ENCODE peak calls at places on chromosomes 7 and 10, in five cellular contexts. One of them, this sample, is unnamed. For H3K4me1, the result is how much of the 10 kb centered on the place peaks cover.

GRCh38 chr7:50640256-50640655 is 75.1 kb upstream of the DDC start:
- DNase-seq in HCT116: no peak
- DNase-seq in K562: no peak
- DNase-seq in SK-N-SH: no peak
- DNase-seq in HepG2: no peak
- DNase-seq in this sample: no peak

GRCh38 chr7:2524808-2525140 is 5.2 kb downstream of the LFNG start:
- DNase-seq in HCT116: no peak
- DNase-seq in K562: no peak
- DNase-seq in SK-N-SH: no peak
- DNase-seq in HepG2: no peak
- DNase-seq in this sample: no peak

GRCh38 chr7:36468361-36469140 is 78.9 kb downstream of the ANLN start:
- DNase-seq in HCT116: no peak
- DNase-seq in K562: no peak
- DNase-seq in SK-N-SH: no peak
- DNase-seq in HepG2: no peak
- DNase-seq in this sample: no peak

GRCh38 chr7:5831196-5831595 is 49.4 kb upstream of the OCM start:
- DNase-seq in HCT116: no peak
- DNase-seq in K562: no peak
- DNase-seq in SK-N-SH: no peak
- DNase-seq in HepG2: no peak
- DNase-seq in this sample: no peak

GRCh38 chr7:102933763-102934162 is 21.0 kb downstream of the LRRC17 start:
- DNase-seq in HCT116: no peak
- DNase-seq in K562: no peak
- DNase-seq in SK-N-SH: peak
- DNase-seq in HepG2: no peak
- DNase-seq in this sample: no peak

GRCh38 chr10:78435484-78436222 is 402.0 kb downstream of the RPS24 start:
- DNase-seq in HCT116: no peak
- DNase-seq in K562: no peak
- DNase-seq in SK-N-SH: peak
- DNase-seq in HepG2: no peak
- DNase-seq in this sample: peak

GRCh38 chr10:72574636-72575035 is 51.2 kb downstream of the MICU1 start:
- DNase-seq in HCT116: no peak
- DNase-seq in K562: no peak
- DNase-seq in SK-N-SH: no peak
- DNase-seq in HepG2: no peak
- DNase-seq in this sample: no peak

GRCh38 chr10:61902448-61903183 is 1.1 kb downstream of the ARID5B start:
- DNase-seq in HCT116: peak
- DNase-seq in K562: peak
- DNase-seq in SK-N-SH: peak
- DNase-seq in HepG2: peak
- DNase-seq in this sample: peak

GRCh38 chr7:76231583-76231982 is 29.9 kb downstream of the SRRM3 start:
- DNase-seq in HCT116: no peak
- DNase-seq in K562: peak
- DNase-seq in SK-N-SH: no peak
- DNase-seq in HepG2: no peak
- DNase-seq in this sample: no peak

GRCh38 chr7:117672433-117672832 is 192.6 kb downstream of the CFTR start:
- DNase-seq in HCT116: no peak
- DNase-seq in K562: no peak
- DNase-seq in SK-N-SH: no peak
- DNase-seq in HepG2: no peak
- DNase-seq in this sample: no peak

GRCh38 chr7:55965805-55966421 is 1.5 kb downstream of the NIPSNAP2 start:
- DNase-seq in HCT116: no peak
- DNase-seq in K562: no peak
- DNase-seq in SK-N-SH: no peak
- DNase-seq in HepG2: peak
- DNase-seq in this sample: no peak

GRCh38 chr10:100232101-100232500 is 2.7 kb upstream of the CHUK start:
- DNase-seq in HCT116: no peak
- DNase-seq in K562: no peak
- DNase-seq in SK-N-SH: no peak
- DNase-seq in HepG2: no peak
- DNase-seq in this sample: no peak

GRCh38 chr7:22117222-22117621 is 171.5 kb upstream of the CDCA7L start:
- DNase-seq in HCT116: no peak
- DNase-seq in K562: no peak
- DNase-seq in SK-N-SH: no peak
- DNase-seq in HepG2: no peak
- DNase-seq in this sample: no peak

GRCh38 chr7:157297071-157297638 is 39.6 kb upstream of the DNAJB6 start:
- DNase-seq in HCT116: no peak
- DNase-seq in K562: no peak
- DNase-seq in SK-N-SH: peak
- DNase-seq in HepG2: no peak
- DNase-seq in this sample: no peak

GRCh38 chr10:15801641-15802040 is 58.7 kb downstream of the MINDY3 start:
- DNase-seq in HCT116: no peak
- DNase-seq in K562: no peak
- DNase-seq in SK-N-SH: no peak
- DNase-seq in HepG2: no peak
- DNase-seq in this sample: no peak

GRCh38 chr10:119368581-119368980 is 161.2 kb downstream of the GRK5 start:
- DNase-seq in HCT116: no peak
- DNase-seq in K562: no peak
- DNase-seq in SK-N-SH: no peak
- DNase-seq in HepG2: no peak
- DNase-seq in this sample: no peak
- H3K4me1 ChIP-seq in HCT116: under half
- H3K4me1 ChIP-seq in K562: under half
- H3K4me1 ChIP-seq in SK-N-SH: under half
- H3K4me1 ChIP-seq in HepG2: under half
- H3K4me1 ChIP-seq in this sample: under half

GRCh38 chr7:159229683-159230475 is 85.2 kb upstream of the VIPR2 start:
- DNase-seq in HCT116: no peak
- DNase-seq in K562: no peak
- DNase-seq in SK-N-SH: no peak
- DNase-seq in HepG2: peak
- DNase-seq in this sample: no peak

GRCh38 chr7:159231017-159231416 is 86.3 kb upstream of the VIPR2 start:
- DNase-seq in HCT116: no peak
- DNase-seq in K562: peak
- DNase-seq in SK-N-SH: no peak
- DNase-seq in HepG2: no peak
- DNase-seq in this sample: no peak

GRCh38 chr7:159226303-159226702 is 81.6 kb upstream of the VIPR2 start:
- DNase-seq in HCT116: no peak
- DNase-seq in K562: no peak
- DNase-seq in SK-N-SH: peak
- DNase-seq in HepG2: no peak
- DNase-seq in this sample: no peak

GRCh38 chr7:159227433-159227832 is 82.8 kb upstream of the VIPR2 start:
- DNase-seq in HCT116: no peak
- DNase-seq in K562: no peak
- DNase-seq in SK-N-SH: no peak
- DNase-seq in HepG2: no peak
- DNase-seq in this sample: no peak
- H3K9ac ChIP-seq in HCT116: no peak
- H3K9ac ChIP-seq in K562: no peak
- H3K9ac ChIP-seq in SK-N-SH: no peak
- H3K9ac ChIP-seq in HepG2: no peak
- H3K9ac ChIP-seq in this sample: no peak

GRCh38 chr10:4051011-4051407 is 266.0 kb upstream of the KLF6 start:
- DNase-seq in HCT116: no peak
- DNase-seq in K562: peak
- DNase-seq in SK-N-SH: no peak
- DNase-seq in HepG2: no peak
- DNase-seq in this sample: peak
- TF ChIP-seq POLR2AphosphoS5 in HCT116: no peak
- TF ChIP-seq POLR2AphosphoS5 in K562: no peak
- TF ChIP-seq POLR2AphosphoS5 in SK-N-SH: no peak
- TF ChIP-seq POLR2AphosphoS5 in HepG2: no peak
- TF ChIP-seq POLR2AphosphoS5 in this sample: no peak

GRCh38 chr10:4648968-4649367 is 177.0 kb upstream of the AKR1E2 start:
- DNase-seq in HCT116: no peak
- DNase-seq in K562: no peak
- DNase-seq in SK-N-SH: no peak
- DNase-seq in HepG2: no peak
- DNase-seq in this sample: no peak
- H3K4me1 ChIP-seq in HCT116: under half
- H3K4me1 ChIP-seq in K562: under half
- H3K4me1 ChIP-seq in SK-N-SH: under half
- H3K4me1 ChIP-seq in HepG2: under half
- H3K4me1 ChIP-seq in this sample: under half

DNA sequence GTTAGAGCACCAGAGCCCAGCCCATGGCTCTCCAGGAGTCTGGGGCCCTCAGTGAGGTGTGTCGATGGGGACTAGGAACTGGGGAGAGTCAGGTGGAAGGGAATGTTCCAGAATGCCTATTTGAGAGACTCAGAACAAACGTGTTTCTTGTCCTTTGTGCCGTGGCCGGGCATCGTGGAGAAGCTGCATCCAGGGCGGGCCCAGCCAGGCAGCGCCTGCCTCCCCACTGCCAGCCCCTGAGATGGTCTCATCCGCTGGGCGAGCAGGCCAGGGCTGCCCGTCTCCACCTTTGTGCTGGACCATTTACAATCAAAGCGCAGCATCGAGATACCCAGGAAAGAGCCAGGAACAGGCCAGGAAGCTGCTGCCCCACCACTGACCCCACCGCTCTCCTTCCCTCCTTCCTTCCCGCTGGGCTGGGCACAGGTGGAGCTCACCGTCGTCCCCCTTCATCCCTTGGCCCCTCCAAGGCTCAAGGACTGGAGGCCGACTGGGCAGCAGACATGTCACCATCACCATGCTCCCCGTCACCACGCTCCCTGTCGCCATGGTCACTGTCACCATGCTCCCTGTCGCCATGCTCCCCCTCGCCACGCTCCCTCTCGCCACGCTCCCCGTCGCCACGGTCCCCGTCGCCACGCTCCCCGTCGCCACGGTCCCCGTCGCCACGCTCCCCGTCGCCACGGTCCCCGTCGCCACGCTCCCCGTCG is 71.1 kb upstream of the ADGRA1 start:
- DNase-seq in HCT116: no peak
- DNase-seq in K562: no peak
- DNase-seq in SK-N-SH: no peak
- DNase-seq in HepG2: no peak
- DNase-seq in this sample: no peak
- H3K9ac ChIP-seq in HCT116: no peak
- H3K9ac ChIP-seq in K562: no peak
- H3K9ac ChIP-seq in SK-N-SH: no peak
- H3K9ac ChIP-seq in HepG2: no peak
- H3K9ac ChIP-seq in this sample: no peak

GRCh38 chr10:122249991-122250750 is 20.9 kb upstream of the BTBD16 start:
- DNase-seq in HCT116: no peak
- DNase-seq in K562: no peak
- DNase-seq in SK-N-SH: no peak
- DNase-seq in HepG2: no peak
- DNase-seq in this sample: no peak

GRCh38 chr10:122254831-122255230 is 16.3 kb upstream of the BTBD16 start:
- DNase-seq in HCT116: no peak
- DNase-seq in K562: no peak
- DNase-seq in SK-N-SH: no peak
- DNase-seq in HepG2: no peak
- DNase-seq in this sample: no peak

GRCh38 chr10:122251459-122252255 is 19.4 kb upstream of the BTBD16 start:
- DNase-seq in HCT116: no peak
- DNase-seq in K562: no peak
- DNase-seq in SK-N-SH: no peak
- DNase-seq in HepG2: no peak
- DNase-seq in this sample: no peak

GRCh38 chr10:122253605-122254004 is 17.5 kb upstream of the BTBD16 start:
- DNase-seq in HCT116: no peak
- DNase-seq in K562: no peak
- DNase-seq in SK-N-SH: no peak
- DNase-seq in HepG2: no peak
- DNase-seq in this sample: no peak

DNA sequence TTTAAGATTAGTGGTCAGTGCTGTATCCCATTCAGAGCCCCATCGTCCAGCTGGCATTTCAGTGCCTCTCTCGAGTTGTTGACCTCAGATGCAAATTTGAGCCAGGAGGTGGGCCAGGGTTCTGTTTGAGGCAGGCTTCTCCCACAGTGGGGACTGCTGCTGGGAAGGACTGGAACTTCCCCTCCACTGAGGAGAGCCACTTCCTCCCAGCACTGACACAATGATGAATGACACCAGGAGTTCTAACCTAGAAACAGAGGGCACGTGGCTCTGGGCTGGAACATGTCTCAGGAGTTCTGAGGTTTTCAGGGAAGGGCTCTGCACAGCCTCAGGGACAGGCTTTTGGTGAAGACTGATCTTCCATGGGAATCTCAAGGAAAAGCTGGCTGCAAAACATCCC is 18.3 kb upstream of the BTBD16 start:
- DNase-seq in HCT116: no peak
- DNase-seq in K562: no peak
- DNase-seq in SK-N-SH: no peak
- DNase-seq in HepG2: no peak
- DNase-seq in this sample: no peak
- TF ChIP-seq POLR2AphosphoS5 in HCT116: no peak
- TF ChIP-seq POLR2AphosphoS5 in K562: no peak
- TF ChIP-seq POLR2AphosphoS5 in SK-N-SH: no peak
- TF ChIP-seq POLR2AphosphoS5 in HepG2: no peak
- TF ChIP-seq POLR2AphosphoS5 in this sample: no peak

DNA sequence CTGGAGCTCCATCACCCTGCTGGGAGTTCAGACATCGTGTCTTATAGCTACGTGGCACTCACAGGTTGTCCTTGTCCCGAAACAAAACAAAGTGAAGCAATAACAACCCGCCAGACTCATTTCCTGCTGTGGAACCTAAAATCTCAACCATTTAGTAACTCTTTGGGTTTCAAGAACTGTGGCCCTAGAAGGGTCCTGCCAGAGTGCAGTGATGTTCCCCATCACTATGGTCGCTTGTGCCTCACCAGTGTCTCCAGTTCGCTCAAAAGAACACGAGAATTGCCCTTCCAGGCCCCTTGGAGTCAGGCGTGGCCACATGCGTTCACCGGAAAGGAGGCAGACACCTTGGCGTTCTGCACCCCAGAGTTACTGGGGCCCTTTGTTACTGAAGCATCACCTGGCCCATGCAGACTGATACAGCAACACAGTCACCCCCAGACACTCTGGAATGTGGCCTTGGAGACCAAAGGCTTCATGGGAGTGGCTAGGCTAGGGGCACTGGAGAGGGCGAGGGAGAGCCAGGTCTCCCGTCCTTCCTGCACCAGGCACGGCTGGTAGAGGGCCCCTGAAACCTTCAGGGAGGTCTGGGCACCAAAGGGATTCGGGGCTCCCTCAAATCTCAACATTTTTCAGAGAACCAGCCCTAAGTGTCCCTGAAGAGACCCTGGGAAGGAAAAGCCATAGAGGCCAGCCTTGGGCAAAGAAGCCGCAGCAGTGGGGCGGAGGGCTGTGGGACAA is 908 bp downstream of the CRYGN start:
- DNase-seq in HCT116: no peak
- DNase-seq in K562: no peak
- DNase-seq in SK-N-SH: no peak
- DNase-seq in HepG2: no peak
- DNase-seq in this sample: no peak
- H3K4me1 ChIP-seq in HCT116: under half
- H3K4me1 ChIP-seq in K562: under half
- H3K4me1 ChIP-seq in SK-N-SH: under half
- H3K4me1 ChIP-seq in HepG2: under half
- H3K4me1 ChIP-seq in this sample: under half